ENCODE peak calls at places on chromosome 5, in five cellular contexts. One of them, this sample, is unnamed.

GRCh38 chr5:54909911-54910870 is 75.2 kb downstream of the ESM1 start:
- DNase-seq in gastrocnemius medialis: no peak
- DNase-seq in H9: no peak
- DNase-seq in AG10803: peak
- DNase-seq in A549: no peak
- DNase-seq in this sample: no peak

GRCh38 chr5:158718738-158719505 is 380.8 kb downstream of the EBF1 start:
- DNase-seq in gastrocnemius medialis: no peak
- DNase-seq in H9: no peak
- DNase-seq in AG10803: peak
- DNase-seq in A549: no peak
- DNase-seq in this sample: no peak

GRCh38 chr5:149108651-149109280 is 32.5 kb upstream of the ABLIM3 start:
- DNase-seq in gastrocnemius medialis: no peak
- DNase-seq in H9: no peak
- DNase-seq in AG10803: peak
- DNase-seq in A549: no peak
- DNase-seq in this sample: no peak

GRCh38 chr5:132639706-132640130 is 18.3 kb upstream of the IL13 start:
- DNase-seq in gastrocnemius medialis: no peak
- DNase-seq in H9: no peak
- DNase-seq in AG10803: no peak
- DNase-seq in A549: no peak
- DNase-seq in this sample: no peak

GRCh38 chr5:98173334-98173733 is 600.1 kb upstream of the RGMB start:
- DNase-seq in gastrocnemius medialis: no peak
- DNase-seq in H9: no peak
- DNase-seq in AG10803: peak
- DNase-seq in A549: no peak
- DNase-seq in this sample: no peak

GRCh38 chr5:115461506-115462290 is 82.9 kb downstream of the FEM1C start:
- DNase-seq in gastrocnemius medialis: peak
- DNase-seq in H9: no peak
- DNase-seq in AG10803: peak
- DNase-seq in A549: peak
- DNase-seq in this sample: no peak

GRCh38 chr5:38538161-38538560 is 18.3 kb downstream of the LIFR start:
- DNase-seq in gastrocnemius medialis: no peak
- DNase-seq in H9: no peak
- DNase-seq in AG10803: no peak
- DNase-seq in A549: no peak
- DNase-seq in this sample: no peak

GRCh38 chr5:108216890-108217289 is 165.0 kb downstream of the FBXL17 start:
- DNase-seq in gastrocnemius medialis: no peak
- DNase-seq in H9: no peak
- DNase-seq in AG10803: peak
- DNase-seq in A549: no peak
- DNase-seq in this sample: no peak

GRCh38 chr5:158212237-158212636 is 353.3 kb upstream of the CLINT1 start:
- DNase-seq in gastrocnemius medialis: no peak
- DNase-seq in H9: no peak
- DNase-seq in AG10803: no peak
- DNase-seq in A549: no peak
- DNase-seq in this sample: no peak

GRCh38 chr5:78009937-78010527 is 233.9 kb upstream of the TBCA start:
- DNase-seq in gastrocnemius medialis: no peak
- DNase-seq in H9: no peak
- DNase-seq in AG10803: peak
- DNase-seq in A549: no peak
- DNase-seq in this sample: no peak
- TF ChIP-seq CTCF in gastrocnemius medialis: no peak
- TF ChIP-seq CTCF in H9: no peak
- TF ChIP-seq CTCF in AG10803: no peak
- TF ChIP-seq CTCF in A549: no peak
- TF ChIP-seq CTCF in this sample: no peak

DNA sequence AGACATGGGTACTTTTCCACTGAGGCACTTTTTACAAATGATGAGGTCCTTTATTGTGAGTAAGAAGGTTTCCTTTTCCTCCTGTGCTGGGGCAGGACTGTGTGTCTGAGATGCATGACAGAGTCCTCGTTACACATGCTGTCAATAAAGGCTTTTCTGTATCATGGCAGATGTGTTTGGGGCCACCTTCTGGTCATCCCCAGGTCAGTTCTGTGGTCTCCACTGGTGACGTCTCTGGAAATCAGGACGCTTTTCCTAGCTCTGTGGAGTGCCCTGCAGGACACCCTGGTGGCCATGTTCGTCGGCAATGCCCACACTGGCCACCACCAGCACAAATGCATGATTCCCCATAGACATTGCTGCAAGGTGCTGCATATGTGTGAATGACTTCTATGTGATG is 2.8 kb downstream of the CMBL start:
- DNase-seq in gastrocnemius medialis: peak
- DNase-seq in H9: no peak
- DNase-seq in AG10803: no peak
- DNase-seq in A549: no peak
- DNase-seq in this sample: no peak
- TF ChIP-seq CTCF in gastrocnemius medialis: peak
- TF ChIP-seq CTCF in H9: no peak
- TF ChIP-seq CTCF in AG10803: no peak
- TF ChIP-seq CTCF in A549: no peak
- TF ChIP-seq CTCF in this sample: no peak

DNA sequence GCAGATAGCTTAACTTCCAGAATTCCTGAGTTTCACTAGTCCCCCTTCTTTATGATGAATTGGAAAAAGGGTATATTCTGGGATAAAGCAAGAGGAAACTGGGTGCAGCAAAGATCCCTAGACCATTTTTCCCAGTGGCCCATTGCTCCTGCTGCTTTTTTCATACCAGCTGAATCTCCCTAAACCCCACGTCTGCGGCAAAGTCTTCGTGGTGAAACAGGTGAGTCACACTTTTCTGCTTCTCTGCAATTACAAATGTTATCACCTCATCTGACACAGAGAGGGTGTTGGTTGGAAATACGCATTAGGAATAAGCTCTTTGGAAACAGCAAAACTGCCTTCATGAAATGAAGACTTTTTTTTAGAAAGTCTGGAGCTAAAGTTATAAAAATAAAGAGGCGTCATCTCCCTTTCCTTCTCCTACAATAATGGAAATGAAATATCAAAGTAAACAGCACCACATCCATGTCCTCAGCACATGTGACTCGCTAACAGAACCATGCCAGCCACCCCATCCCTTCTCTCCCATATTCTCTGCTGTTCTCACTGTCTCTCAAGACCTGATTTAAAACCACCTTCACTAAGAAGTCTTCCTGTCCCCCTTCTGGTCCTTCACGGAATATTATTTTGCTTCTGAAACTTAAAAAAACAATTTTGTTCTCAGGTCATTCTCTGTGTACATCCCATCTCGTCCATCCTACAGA is 39.5 kb upstream of the GLRX start:
- DNase-seq in gastrocnemius medialis: peak
- DNase-seq in H9: no peak
- DNase-seq in AG10803: peak
- DNase-seq in A549: no peak
- DNase-seq in this sample: no peak
- TF ChIP-seq CTCF in gastrocnemius medialis: no peak
- TF ChIP-seq CTCF in H9: no peak
- TF ChIP-seq CTCF in AG10803: peak
- TF ChIP-seq CTCF in A549: no peak
- TF ChIP-seq CTCF in this sample: no peak

GRCh38 chr5:135439426-135440205 is 7.5 kb downstream of the DCANP1 start:
- DNase-seq in gastrocnemius medialis: no peak
- DNase-seq in H9: peak
- DNase-seq in AG10803: no peak
- DNase-seq in A549: no peak
- DNase-seq in this sample: peak

GRCh38 chr5:135436856-135437795 is 10.0 kb downstream of the DCANP1 start:
- DNase-seq in gastrocnemius medialis: no peak
- DNase-seq in H9: peak
- DNase-seq in AG10803: no peak
- DNase-seq in A549: no peak
- DNase-seq in this sample: peak

GRCh38 chr5:135438712-135439111 is 8.4 kb downstream of the DCANP1 start:
- DNase-seq in gastrocnemius medialis: no peak
- DNase-seq in H9: peak
- DNase-seq in AG10803: no peak
- DNase-seq in A549: no peak
- DNase-seq in this sample: peak

GRCh38 chr5:135435467-135436330 is 11.4 kb downstream of the DCANP1 start:
- DNase-seq in gastrocnemius medialis: no peak
- DNase-seq in H9: peak
- DNase-seq in AG10803: no peak
- DNase-seq in A549: no peak
- DNase-seq in this sample: peak

DNA sequence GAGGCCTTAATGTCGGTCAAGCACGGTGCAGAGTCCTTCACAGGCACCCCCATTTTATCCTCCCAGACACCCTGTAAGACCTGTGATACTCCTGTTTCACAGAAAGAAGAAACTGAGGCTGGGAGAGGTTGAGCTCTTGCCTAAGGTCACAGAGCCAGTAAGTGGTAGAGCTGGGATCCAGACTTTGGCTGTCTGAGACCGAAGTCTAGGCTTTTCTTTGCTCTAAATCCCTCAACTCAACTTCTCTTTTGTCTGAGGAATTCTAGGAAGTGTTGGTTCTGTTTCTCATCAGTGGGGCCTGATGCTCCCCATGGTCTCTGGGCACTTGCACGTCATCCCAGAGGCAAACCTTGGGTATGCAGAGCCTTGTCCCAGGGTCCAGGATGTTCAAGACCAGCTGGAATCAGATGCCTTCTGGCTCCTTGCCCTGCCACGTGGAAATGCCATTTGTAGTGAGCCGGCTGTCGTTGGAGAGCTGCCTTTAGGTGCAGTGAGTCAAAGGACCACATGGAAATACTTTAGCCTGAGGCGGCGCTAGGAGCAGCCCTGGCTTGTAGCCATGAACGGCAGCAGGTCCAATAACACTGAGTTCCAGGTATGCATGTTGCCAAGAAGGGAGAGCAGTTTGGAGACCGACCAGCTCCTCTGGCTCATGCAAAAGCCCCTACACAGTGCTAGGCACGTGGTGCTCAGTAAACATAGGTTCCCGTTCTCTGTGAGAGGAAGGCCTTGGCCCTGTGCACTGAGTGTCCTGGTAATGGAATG is 9.2 kb downstream of the DCANP1 start:
- DNase-seq in gastrocnemius medialis: peak
- DNase-seq in H9: peak
- DNase-seq in AG10803: peak
- DNase-seq in A549: no peak
- DNase-seq in this sample: peak
- TF ChIP-seq CTCF in gastrocnemius medialis: no peak
- TF ChIP-seq CTCF in H9: no peak
- TF ChIP-seq CTCF in AG10803: peak
- TF ChIP-seq CTCF in A549: no peak
- TF ChIP-seq CTCF in this sample: no peak

DNA sequence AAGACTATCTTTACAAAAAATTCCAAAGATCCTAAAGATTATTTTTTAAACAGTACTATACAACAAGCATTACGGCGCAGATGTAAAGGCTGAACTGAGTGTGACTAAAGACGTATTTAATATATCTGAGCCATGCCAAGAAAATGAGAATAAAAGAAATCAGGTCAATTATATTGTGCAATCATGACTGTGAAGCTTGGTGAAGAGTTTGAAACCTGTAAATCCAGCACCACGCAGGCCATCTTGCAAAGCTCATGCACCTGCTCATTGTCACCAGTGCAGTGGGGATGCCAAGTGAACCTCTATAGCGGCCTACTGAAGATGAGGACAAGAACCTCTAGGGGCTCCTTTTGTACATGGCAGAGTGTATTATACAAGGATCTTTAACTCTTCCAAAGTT is 89.0 kb downstream of the ANKH start:
- DNase-seq in gastrocnemius medialis: no peak
- DNase-seq in H9: no peak
- DNase-seq in AG10803: no peak
- DNase-seq in A549: no peak
- DNase-seq in this sample: no peak
- TF ChIP-seq CTCF in gastrocnemius medialis: no peak
- TF ChIP-seq CTCF in H9: no peak
- TF ChIP-seq CTCF in AG10803: no peak
- TF ChIP-seq CTCF in A549: no peak
- TF ChIP-seq CTCF in this sample: no peak

DNA sequence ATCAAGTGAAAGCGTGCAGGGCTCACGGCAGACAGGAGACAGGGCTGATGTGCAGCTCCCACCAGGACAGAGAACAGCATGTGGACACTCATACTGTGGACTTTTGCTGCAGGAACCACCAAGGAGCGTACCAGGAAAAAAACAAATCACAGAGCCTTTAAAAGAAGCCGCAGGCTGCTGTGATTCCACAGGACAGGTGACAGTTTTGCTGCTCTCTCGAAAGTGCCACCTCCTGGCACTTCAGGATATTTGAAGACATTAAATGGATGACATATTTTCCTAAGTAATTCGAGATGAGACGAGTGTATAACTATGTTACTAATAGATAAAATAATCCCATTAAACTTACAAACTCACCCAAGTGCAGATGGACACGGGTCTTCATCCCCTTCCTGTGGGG is 29.3 kb downstream of the ZDHHC11 start:
- DNase-seq in gastrocnemius medialis: no peak
- DNase-seq in H9: no peak
- DNase-seq in AG10803: no peak
- DNase-seq in A549: no peak
- DNase-seq in this sample: no peak
- TF ChIP-seq CTCF in gastrocnemius medialis: no peak
- TF ChIP-seq CTCF in H9: no peak
- TF ChIP-seq CTCF in AG10803: no peak
- TF ChIP-seq CTCF in A549: no peak
- TF ChIP-seq CTCF in this sample: no peak

DNA sequence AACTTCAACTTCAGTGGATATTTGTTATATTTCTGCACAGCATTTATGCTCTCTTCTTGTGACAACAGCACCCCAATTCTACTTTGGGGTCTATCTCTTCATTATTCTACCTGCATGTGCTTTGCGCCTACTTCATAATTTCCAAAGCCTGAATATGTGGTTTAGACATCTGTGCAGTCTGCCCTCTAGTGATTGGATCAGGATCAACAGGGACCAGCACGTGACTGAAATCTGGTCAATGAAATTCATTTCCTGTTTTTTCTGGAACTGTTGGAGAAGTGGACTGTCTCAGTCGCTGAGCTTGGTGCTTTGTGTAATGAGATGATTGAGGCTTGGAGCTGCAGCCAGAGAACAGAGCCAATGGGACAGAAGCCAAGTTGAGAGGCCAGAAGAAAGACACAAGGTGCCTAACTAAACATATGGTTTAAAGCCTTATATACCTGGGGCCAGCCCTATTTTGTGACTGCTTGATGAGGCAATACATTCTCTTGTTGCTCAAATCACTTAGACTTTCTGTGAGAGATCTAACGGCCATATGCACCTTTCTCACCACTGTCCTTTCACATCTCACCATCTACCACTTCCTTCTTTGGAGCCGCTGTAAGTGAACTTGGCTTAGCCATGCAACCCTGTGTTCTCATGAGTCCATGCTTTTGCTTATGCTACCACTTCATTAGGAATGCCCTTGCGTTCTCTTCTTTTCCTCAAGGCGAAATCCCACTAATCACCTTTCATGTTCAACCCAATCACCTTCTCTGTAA is 68.8 kb upstream of the PPP2R2B start:
- DNase-seq in gastrocnemius medialis: no peak
- DNase-seq in H9: no peak
- DNase-seq in AG10803: no peak
- DNase-seq in A549: peak
- DNase-seq in this sample: no peak
- TF ChIP-seq CTCF in gastrocnemius medialis: no peak
- TF ChIP-seq CTCF in H9: peak
- TF ChIP-seq CTCF in AG10803: peak
- TF ChIP-seq CTCF in A549: no peak
- TF ChIP-seq CTCF in this sample: peak